ENCODE peak calls at places on chromosomes 2 and 18, in five cellular contexts. G is esophagus squamous epithelium, L is endothelial cell of umbilical vein, W is AG04450, S is adrenal gland. U is an unnamed sample.
A peak's percentile ranks its signal among the peaks of the same experiment; 100 is the strongest.

GRCh38 chr2:61205132-61205531 is 43.1 kb downstream of the C2orf74 start:
- DNase-seq in G (no peak), L (no peak), W (no peak), S (no peak), U (no peak)

GRCh38 chr18:57035590-57035989 is 111.3 kb upstream of the BOD1L2 start:
- DNase-seq in G (no peak), L (no peak), W (no peak), S (no peak), U (no peak)

GRCh38 chr2:10028988-10029874 is 14.1 kb upstream of the KLF11 start:
- DNase-seq in G (no peak), L (peak; percentile 19), W (no peak), S (no peak), U (no peak)

GRCh38 chr2:203591642-203592041 is 56.5 kb upstream of the RAPH1 start:
- DNase-seq in G (no peak), L (no peak), W (no peak), S (no peak), U (no peak)

GRCh38 chr2:22189893-22190292 is 1066.1 kb downstream of the TDRD15 start:
- DNase-seq in G (no peak), L (no peak), W (no peak), S (no peak), U (no peak)

GRCh38 chr18:25247725-25248124 is 104.2 kb downstream of the ZNF521 start:
- DNase-seq in G (no peak), L (peak; percentile 59), W (no peak), S (no peak), U (no peak)

GRCh38 chr2:236178921-236179652 is 10.9 kb upstream of the GBX2 start:
- DNase-seq in G (no peak), L (peak; percentile 60), W (no peak), S (no peak), U (no peak)

GRCh38 chr2:165803123-165803760 is 9.2 kb upstream of the GALNT3 start:
- DNase-seq in G (no peak), L (no peak), W (peak; percentile 21), S (no peak), U (no peak)

GRCh38 chr2:207318071-207318683 is 152.4 kb upstream of the KLF7 start:
- DNase-seq in G (no peak), L (no peak), W (no peak), S (no peak), U (no peak)

GRCh38 chr18:14928396-14928795 is 180.4 kb downstream of the ANKRD30B start:
- DNase-seq in G (no peak), L (no peak), W (no peak), S (no peak), U (no peak)

GRCh38 chr18:14933049-14933851 is 185.3 kb downstream of the ANKRD30B start:
- DNase-seq in G (no peak), L (no peak), W (no peak), S (no peak), U (no peak)

GRCh38 chr18:14930576-14930975 is 182.6 kb downstream of the ANKRD30B start:
- DNase-seq in G (no peak), L (no peak), W (no peak), S (no peak), U (no peak)

GRCh38 chr18:14927701-14928100 is 179.7 kb downstream of the ANKRD30B start:
- DNase-seq in G (no peak), L (no peak), W (no peak), S (no peak), U (no peak)

DNA sequence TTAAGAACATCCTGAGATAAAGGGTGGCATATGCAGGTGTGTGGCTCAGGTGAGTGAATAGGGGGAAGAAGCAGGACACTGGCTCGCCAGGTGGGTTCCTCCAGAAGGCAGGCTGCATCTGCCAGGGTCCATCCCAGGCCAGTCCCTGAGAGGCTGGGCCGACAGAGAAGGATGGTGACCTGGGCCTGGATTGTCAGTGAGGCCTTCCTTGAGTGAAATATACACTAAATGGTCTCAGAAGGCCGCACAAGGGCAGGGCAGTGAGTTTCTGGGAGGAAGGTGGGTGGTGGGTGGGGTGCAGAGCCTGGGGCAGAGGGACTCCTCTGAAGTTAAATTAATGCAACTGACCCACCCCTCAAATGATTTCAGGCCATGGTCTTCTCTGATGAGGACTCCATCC is 182.1 kb downstream of the ANKRD30B start:
- DNase-seq in G (no peak), L (no peak), W (no peak), S (no peak), U (no peak)
- H3K9me3 ChIP-seq in G (no peaks in the 10 kb centered on the region), L (no peaks in the 10 kb centered on the region), W (peaks cover 61% of the 10 kb centered on the region), S (no peaks in the 10 kb centered on the region), U (no peaks in the 10 kb centered on the region)

GRCh38 chr2:8000861-8001260 is 681.0 kb upstream of the ID2 start:
- DNase-seq in G (no peak), L (no peak), W (no peak), S (no peak), U (no peak)
- TF ChIP-seq CTCF in G (no peak), L (no peak), W (peak; percentile 29), S (no peak), U (no peak)

GRCh38 chr2:50648031-50648430 is 383.9 kb downstream of the NRXN1 start:
- DNase-seq in G (no peak), L (no peak), W (no peak), S (no peak), U (no peak)

GRCh38 chr2:50649626-50650397 is 382.1 kb downstream of the NRXN1 start:
- DNase-seq in G (no peak), L (peak; percentile 61), W (peak; percentile 8), S (no peak), U (no peak)

GRCh38 chr2:50645346-50645745 is 386.6 kb downstream of the NRXN1 start:
- DNase-seq in G (no peak), L (no peak), W (no peak), S (no peak), U (no peak)

GRCh38 chr2:50650398-50650810 is 381.5 kb downstream of the NRXN1 start:
- DNase-seq in G (no peak), L (no peak), W (no peak), S (no peak), U (no peak)
- H3K4me3 ChIP-seq in G (no peak overlapping the region), L (no peak overlapping the region), W (no peak overlapping the region), S (no peak overlapping the region), U (no peak overlapping the region)

GRCh38 chr2:78202986-78203670 is 681.0 kb upstream of the LRRTM4 start:
- DNase-seq in G (no peak), L (no peak), W (no peak), S (no peak), U (no peak)
- H3K9me3 ChIP-seq in G (no peaks in the 10 kb centered on the region), L (no peaks in the 10 kb centered on the region), W (no peaks in the 10 kb centered on the region), S (no peaks in the 10 kb centered on the region), U (no peaks in the 10 kb centered on the region)

U was measured in thoracic aorta.